ENCODE peak calls at places on chromosomes 2 and 18, in four cellular contexts. L is foreskin fibroblast, H is Ammon's horn, Y is cardiac fibroblast. N is an unnamed sample.

GRCh38 chr2:51219468-51219867 is 187.5 kb upstream of the NRXN1 start:
- DNase-seq in H (no peak), L (no peak), Y (peak), N (no peak)

GRCh38 chr2:215460682-215461081 is 24.8 kb upstream of the FN1 start:
- DNase-seq in Y (peak), L (peak), H (no peak), N (no peak)

GRCh38 chr18:40883271-40883670 is 1071.8 kb upstream of the PIK3C3 start:
- DNase-seq in Y (no peak), L (no peak), H (no peak), N (no peak)

GRCh38 chr2:191863988-191864387 is 17.1 kb upstream of the CAVIN2 start:
- DNase-seq in H (no peak), Y (peak), L (peak), N (no peak)

GRCh38 chr2:36729067-36729466 is 32.6 kb downstream of the VIT start:
- DNase-seq in Y (no peak), L (no peak), H (no peak), N (no peak)

GRCh38 chr2:883260-884026 is 67.2 kb upstream of the SNTG2 start:
- DNase-seq in Y (no peak), H (no peak), L (no peak), N (no peak)

GRCh38 chr2:239791727-239792648 is 233.2 kb downstream of the NDUFA10 start:
- DNase-seq in Y (no peak), H (no peak), L (no peak), N (no peak)

GRCh38 chr2:214577769-214578168 is 166.9 kb downstream of the VWC2L start:
- DNase-seq in L (no peak), H (no peak), Y (no peak), N (no peak)

GRCh38 chr2:127985735-127986134 is 42.1 kb downstream of the SAP130 start:
- DNase-seq in H (peak), L (no peak), Y (no peak), N (peak)

GRCh38 chr18:69900941-69901340 is 46.7 kb downstream of the CD226 start:
- DNase-seq in Y (no peak), H (no peak), L (no peak), N (no peak)

GRCh38 chr2:205806126-205806905 is 124.0 kb downstream of the NRP2 start:
- DNase-seq in H (no peak), Y (no peak), L (no peak), N (no peak)

GRCh38 chr2:234940527-234940926 is 11.3 kb upstream of the SH3BP4 start:
- DNase-seq in H (no peak), L (no peak), Y (no peak), N (no peak)

GRCh38 chr2:239657992-239658391 is 257.2 kb upstream of the HDAC4 start:
- DNase-seq in H (no peak), Y (no peak), L (no peak), N (no peak)

GRCh38 chr18:58307441-58307840 is 263.4 kb downstream of the NEDD4L start:
- DNase-seq in Y (no peak), H (no peak), L (no peak), N (no peak)

GRCh38 chr2:69668598-69668997 is 25.1 kb upstream of the AAK1 start:
- DNase-seq in L (no peak), Y (no peak), H (no peak), N (no peak)

GRCh38 chr2:100274076-100274475 is 48.2 kb downstream of the LONRF2 start:
- DNase-seq in Y (no peak), L (no peak), H (no peak), N (no peak)

GRCh38 chr18:78080761-78081160 is 831.1 kb downstream of the GALR1 start:
- DNase-seq in H (no peak), Y (no peak), L (no peak), N (no peak)

GRCh38 chr2:208370881-208371633 is 35.5 kb upstream of the PTH2R start:
- DNase-seq in L (peak), Y (peak), H (no peak), N (no peak)

N was measured in cerebellar cortex.